ENCODE peak calls at places on chromosome 15, in eight cellular contexts. C, J, T, B, G, I, H and W are unnamed samples.

GRCh38 chr15:65311760-65312159 is 7.3 kb downstream of the RNU5B-1 start:
- DNase-seq in G (no peak), J (no peak), I (no peak), B (no peak), T (no peak), H (peak; percentile 13), C (no peak), W (peak; percentile 22)

GRCh38 chr15:45456212-45457106 is 66.1 kb downstream of the SLC30A4 start:
- DNase-seq in C (no peak), B (peak; percentile 100), J (peak; percentile 92), H (peak; percentile 83), I (no peak), G (peak; percentile 50), T (peak; percentile 77), W (peak; percentile 79)

GRCh38 chr15:48695088-48695834 is 49.8 kb upstream of the FBN1 start:
- DNase-seq in T (no peak), G (no peak), H (no peak), C (no peak), I (no peak), J (no peak), B (peak; percentile 94), W (no peak)

GRCh38 chr15:60044636-60045273 is 40.6 kb downstream of the FOXB1 start:
- DNase-seq in H (no peak), C (no peak), G (no peak), J (no peak), I (no peak), B (no peak), T (peak; percentile 14), W (no peak)

GRCh38 chr15:93036922-93037321 is 52.1 kb downstream of the RGMA start:
- DNase-seq in C (no peak), J (no peak), H (peak; percentile 66), G (no peak), I (no peak), T (no peak), B (no peak), W (no peak)

GRCh38 chr15:25695875-25696760 is 167.0 kb downstream of the ATP10A start:
- DNase-seq in T (no peak), B (no peak), J (no peak), C (no peak), I (no peak), G (no peak), H (peak; percentile 38), W (no peak)

GRCh38 chr15:89912674-89913396 is at the start of gene ARPIN:
- DNase-seq in C (peak; percentile 72), T (peak; percentile 68), H (no peak), B (peak; percentile 32), G (peak; percentile 87), J (peak; percentile 63), I (no peak), W (peak; percentile 81)

GRCh38 chr15:86624261-86625036 is 544.8 kb downstream of the AGBL1 start:
- DNase-seq in H (no peak), G (peak; percentile 93), J (peak; percentile 93), T (peak; percentile 96), I (peak; percentile 72), B (peak; percentile 6), C (peak; percentile 71), W (peak; percentile 80)

GRCh38 chr15:63765338-63765737 is 68.4 kb downstream of the HERC1 start:
- DNase-seq in J (no peak), H (no peak), T (peak; percentile 14), C (no peak), G (peak; percentile 44), B (no peak), I (no peak), W (no peak)

GRCh38 chr15:75058127-75058905 is 34.9 kb downstream of the PPCDC start:
- DNase-seq in G (peak; percentile 66), J (no peak), I (no peak), H (no peak), T (peak; percentile 96), C (no peak), B (peak; percentile 40), W (no peak)

GRCh38 chr15:22930782-22931484 is 49.2 kb downstream of the CYFIP1 start:
- DNase-seq in T (no peak), B (peak; percentile 27), C (peak; percentile 58), H (peak; percentile 54), J (no peak), I (no peak), G (no peak), W (no peak)

GRCh38 chr15:79310612-79310984 is 314 bp upstream of the TMED3 start:
- DNase-seq in B (peak; percentile 21), G (no peak), I (no peak), H (no peak), T (peak; percentile 83), C (no peak), J (peak; percentile 51), W (no peak)

GRCh38 chr15:47186071-47186470 is 531.2 kb upstream of the SEMA6D start:
- DNase-seq in B (no peak), I (no peak), G (no peak), H (no peak), T (no peak), J (no peak), C (no peak), W (no peak)
- H3K4me1 ChIP-seq in B (peaks cover 3% of the 10 kb centered on the region), I (no peaks in the 10 kb centered on the region), G (peaks cover 4% of the 10 kb centered on the region), H (peaks cover 18% of the 10 kb centered on the region), T (no peaks in the 10 kb centered on the region), J (no peaks in the 10 kb centered on the region), C (peaks cover 15% of the 10 kb centered on the region), W (peaks cover 5% of the 10 kb centered on the region)

GRCh38 chr15:40766194-40766830 is 2.4 kb downstream of the GCHFR start:
- DNase-seq in B (peak; percentile 28), C (no peak), I (no peak), T (no peak), H (no peak), G (no peak), J (no peak), W (no peak)

GRCh38 chr15:40762919-40763800 is 708 bp upstream of the GCHFR start:
- DNase-seq in C (peak; percentile 71), J (peak; percentile 41), I (peak; percentile 60), B (peak; percentile 11), T (peak; percentile 60), H (peak; percentile 83), G (no peak), W (peak; percentile 89)

GRCh38 chr15:40763801-40764765 is at the start of gene GCHFR:
- DNase-seq in C (peak; percentile 81), J (peak; percentile 73), B (peak; percentile 47), I (peak; percentile 79), T (peak; percentile 73), H (peak; percentile 93), G (peak; percentile 91), W (peak; percentile 94)

GRCh38 chr15:40766906-40767837 is 2.6 kb upstream of the C15orf62 start:
- DNase-seq in G (peak; percentile 82), I (no peak), H (no peak), J (peak; percentile 23), B (peak; percentile 50), C (no peak), T (no peak), W (peak; percentile 71)

DNA sequence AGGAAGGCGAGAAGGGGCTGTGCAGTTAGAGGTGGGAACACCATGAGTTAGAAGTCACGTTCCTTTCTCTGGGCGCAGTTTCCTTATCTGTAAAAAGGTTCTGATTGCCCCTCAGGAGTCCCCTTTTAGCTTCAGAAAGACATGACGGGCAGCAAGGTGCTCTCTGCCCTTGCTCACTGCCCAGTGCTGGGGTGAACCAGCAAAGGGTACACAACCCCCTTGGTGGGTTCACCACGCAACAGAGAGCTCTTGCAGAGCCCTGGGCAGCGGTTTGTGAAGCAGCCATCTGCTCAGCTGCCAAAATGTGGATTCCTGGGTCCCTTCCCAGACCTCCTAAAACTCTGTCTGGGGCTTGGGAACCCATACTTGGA is 883 bp downstream of the GCHFR start:
- DNase-seq in T (no peak), J (no peak), C (no peak), I (no peak), B (no peak), H (no peak), G (no peak), W (peak; percentile 42)
- H3K4me1 ChIP-seq in T (peaks cover 9% of the 10 kb centered on the region), J (peaks cover 14% of the 10 kb centered on the region), C (peaks cover 19% of the 10 kb centered on the region), I (peaks cover 45% of the 10 kb centered on the region), B (peaks cover 24% of the 10 kb centered on the region), H (peaks cover 58% of the 10 kb centered on the region), G (peaks cover 8% of the 10 kb centered on the region), W (peaks cover 16% of the 10 kb centered on the region)

DNA sequence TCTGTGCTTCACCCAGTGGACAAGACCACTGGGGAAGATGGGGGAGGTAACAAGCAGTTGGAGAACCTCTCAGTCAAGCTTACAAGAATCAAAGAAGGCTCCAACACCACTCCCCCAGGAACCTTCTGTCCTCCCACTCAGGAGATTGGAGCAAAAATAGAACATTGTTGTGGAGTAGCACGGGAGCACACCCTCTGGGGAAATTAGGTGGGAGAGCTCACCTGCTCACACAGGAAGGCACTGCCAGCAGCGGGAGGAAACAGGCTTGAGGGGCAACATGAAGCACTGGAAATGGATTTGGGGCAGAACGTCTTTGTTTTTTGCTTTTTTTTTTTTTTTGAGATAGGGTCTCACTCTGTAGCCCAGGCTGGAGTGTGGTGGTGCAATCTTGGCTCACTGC is 12.9 kb downstream of the HCN4 start:
- DNase-seq in C (no peak), I (no peak), J (no peak), T (no peak), H (no peak), B (no peak), G (no peak), W (no peak)
- H3K4me1 ChIP-seq in C (peaks cover 8% of the 10 kb centered on the region), I (no peaks in the 10 kb centered on the region), J (no peaks in the 10 kb centered on the region), T (no peaks in the 10 kb centered on the region), H (no peaks in the 10 kb centered on the region), B (no peaks in the 10 kb centered on the region), G (no peaks in the 10 kb centered on the region), W (peaks cover 5% of the 10 kb centered on the region)

DNA sequence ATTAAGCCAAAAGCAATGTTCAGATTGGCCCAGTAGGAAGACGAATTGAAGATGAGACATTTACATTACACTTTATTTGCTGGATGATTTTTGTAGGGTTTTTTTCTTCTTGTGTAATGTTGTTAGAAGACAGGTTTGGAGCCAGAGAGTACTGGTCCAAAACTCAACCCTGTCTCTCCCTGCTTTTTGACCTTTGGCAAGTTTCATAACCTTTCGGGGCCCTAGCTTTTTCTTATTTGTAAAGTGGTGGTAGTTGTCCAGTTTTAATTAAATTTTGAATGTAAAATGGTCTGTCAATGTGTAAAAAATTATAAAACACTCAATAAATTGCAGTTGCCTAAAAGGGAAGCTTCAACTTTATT is 29.5 kb downstream of the PDE8A start:
- DNase-seq in B (no peak), T (no peak), H (no peak), G (no peak), J (no peak), I (no peak), C (no peak), W (no peak)
- H3K4me1 ChIP-seq in B (peaks cover 21% of the 10 kb centered on the region), T (peaks cover 2% of the 10 kb centered on the region), H (peaks cover 59% of the 10 kb centered on the region), G (no peaks in the 10 kb centered on the region), J (peaks cover 66% of the 10 kb centered on the region), I (peaks cover 3% of the 10 kb centered on the region), C (peaks cover 37% of the 10 kb centered on the region), W (peaks cover 39% of the 10 kb centered on the region)

GRCh38 chr15:73921257-73921890 is 4.9 kb upstream of the LOXL1 start:
- DNase-seq in C (peak; percentile 72), J (no peak), T (no peak), H (peak; percentile 46), I (no peak), B (no peak), G (no peak), W (no peak)

GRCh38 chr15:73919706-73920105 is 6.6 kb upstream of the LOXL1 start:
- DNase-seq in B (no peak), J (no peak), C (no peak), H (peak; percentile 69), T (no peak), G (no peak), I (no peak), W (peak; percentile 32)

GRCh38 chr15:73915085-73915484 is 11.2 kb upstream of the LOXL1 start:
- DNase-seq in I (no peak), G (no peak), B (peak; percentile 43), C (no peak), H (no peak), J (no peak), T (no peak), W (no peak)

GRCh38 chr15:73922186-73923151 is 3.8 kb upstream of the LOXL1 start:
- DNase-seq in H (peak; percentile 73), I (no peak), C (peak; percentile 44), J (no peak), B (peak; percentile 70), T (peak; percentile 94), G (peak; percentile 84), W (peak; percentile 85)

GRCh38 chr15:73918784-73919183 is 7.5 kb upstream of the LOXL1 start:
- DNase-seq in I (no peak), B (peak; percentile 53), J (no peak), C (no peak), G (no peak), T (no peak), H (no peak), W (no peak)
- H3K4me1 ChIP-seq in I (peaks cover 3% of the 10 kb centered on the region), B (peaks cover 29% of the 10 kb centered on the region), J (peaks cover 1% of the 10 kb centered on the region), C (peaks cover 35% of the 10 kb centered on the region), G (peaks cover 19% of the 10 kb centered on the region), T (peaks cover 10% of the 10 kb centered on the region), H (peaks cover 34% of the 10 kb centered on the region), W (peaks cover 16% of the 10 kb centered on the region)